ENCODE peak calls at places on chromosomes 6 and 20, in eight cellular contexts. One of them, this sample, is unnamed.
A peak's percentile ranks its signal among the peaks of the same experiment; 100 is the strongest.

GRCh38 chr6:134007077-134007476 is 45.3 kb downstream of the SLC2A12 start:
- DNase-seq in NCI-H1436: peak; percentile 25
- DNase-seq in mesendoderm: no peak
- DNase-seq in tibial artery: no peak
- DNase-seq in iris pigment epithelial cell: no peak
- DNase-seq in bronchial epithelial cell: no peak
- DNase-seq in nucleus accumbens: no peak
- DNase-seq in HS-27A: no peak
- DNase-seq in this sample: no peak

GRCh38 chr6:32623693-32624092 is 13.5 kb upstream of the HLA-DQA1 start:
- DNase-seq in HS-27A: no peak
- DNase-seq in mesendoderm: no peak
- DNase-seq in tibial artery: no peak
- DNase-seq in nucleus accumbens: no peak
- DNase-seq in iris pigment epithelial cell: no peak
- DNase-seq in NCI-H1436: no peak
- DNase-seq in bronchial epithelial cell: no peak
- DNase-seq in this sample: no peak

GRCh38 chr20:35978041-35978513 is 9.7 kb downstream of the CNBD2 start:
- DNase-seq in tibial artery: no peak
- DNase-seq in nucleus accumbens: no peak
- DNase-seq in bronchial epithelial cell: no peak
- DNase-seq in HS-27A: no peak
- DNase-seq in mesendoderm: no peak
- DNase-seq in NCI-H1436: no peak
- DNase-seq in iris pigment epithelial cell: peak; percentile 50
- DNase-seq in this sample: no peak

GRCh38 chr20:63124092-63124781 is 91.7 kb downstream of the YTHDF1 start:
- DNase-seq in NCI-H1436: no peak
- DNase-seq in bronchial epithelial cell: no peak
- DNase-seq in iris pigment epithelial cell: no peak
- DNase-seq in nucleus accumbens: no peak
- DNase-seq in HS-27A: peak; percentile 7
- DNase-seq in mesendoderm: no peak
- DNase-seq in tibial artery: no peak
- DNase-seq in this sample: peak; percentile 86

GRCh38 chr20:31945790-31946189 is 6.1 kb downstream of the PDRG1 start:
- DNase-seq in iris pigment epithelial cell: no peak
- DNase-seq in HS-27A: no peak
- DNase-seq in bronchial epithelial cell: no peak
- DNase-seq in nucleus accumbens: no peak
- DNase-seq in mesendoderm: no peak
- DNase-seq in tibial artery: no peak
- DNase-seq in NCI-H1436: no peak
- DNase-seq in this sample: no peak

GRCh38 chr20:58192567-58192966 is 35.9 kb downstream of the ANKRD60 start:
- DNase-seq in HS-27A: no peak
- DNase-seq in tibial artery: no peak
- DNase-seq in iris pigment epithelial cell: no peak
- DNase-seq in NCI-H1436: no peak
- DNase-seq in bronchial epithelial cell: no peak
- DNase-seq in nucleus accumbens: no peak
- DNase-seq in mesendoderm: no peak
- DNase-seq in this sample: no peak

GRCh38 chr6:135869857-135870256 is 18.4 kb downstream of the PDE7B start:
- DNase-seq in mesendoderm: no peak
- DNase-seq in NCI-H1436: no peak
- DNase-seq in nucleus accumbens: no peak
- DNase-seq in HS-27A: no peak
- DNase-seq in bronchial epithelial cell: peak; percentile 12
- DNase-seq in tibial artery: no peak
- DNase-seq in iris pigment epithelial cell: no peak
- DNase-seq in this sample: no peak

GRCh38 chr6:32317532-32317931 is 54.2 kb downstream of the TSBP1 start:
- DNase-seq in bronchial epithelial cell: no peak
- DNase-seq in NCI-H1436: no peak
- DNase-seq in tibial artery: no peak
- DNase-seq in iris pigment epithelial cell: no peak
- DNase-seq in nucleus accumbens: no peak
- DNase-seq in mesendoderm: no peak
- DNase-seq in HS-27A: no peak
- DNase-seq in this sample: no peak

GRCh38 chr20:1912056-1912455 is 16.8 kb downstream of the SIRPA start:
- DNase-seq in nucleus accumbens: no peak
- DNase-seq in iris pigment epithelial cell: no peak
- DNase-seq in NCI-H1436: no peak
- DNase-seq in mesendoderm: no peak
- DNase-seq in bronchial epithelial cell: peak; percentile 52
- DNase-seq in HS-27A: no peak
- DNase-seq in tibial artery: no peak
- DNase-seq in this sample: no peak

GRCh38 chr6:107447663-107448216 is 11.6 kb downstream of the PDSS2 start:
- DNase-seq in iris pigment epithelial cell: no peak
- DNase-seq in nucleus accumbens: no peak
- DNase-seq in tibial artery: no peak
- DNase-seq in HS-27A: no peak
- DNase-seq in mesendoderm: peak; percentile 8
- DNase-seq in bronchial epithelial cell: no peak
- DNase-seq in NCI-H1436: no peak
- DNase-seq in this sample: no peak

GRCh38 chr20:3631534-3631933 is 31.7 kb downstream of the GFRA4 start:
- DNase-seq in tibial artery: no peak
- DNase-seq in HS-27A: no peak
- DNase-seq in bronchial epithelial cell: no peak
- DNase-seq in NCI-H1436: no peak
- DNase-seq in iris pigment epithelial cell: no peak
- DNase-seq in nucleus accumbens: no peak
- DNase-seq in mesendoderm: no peak
- DNase-seq in this sample: no peak

GRCh38 chr6:159422041-159422984 is 253.1 kb downstream of the FNDC1 start:
- DNase-seq in iris pigment epithelial cell: no peak
- DNase-seq in HS-27A: peak; percentile 38
- DNase-seq in tibial artery: no peak
- DNase-seq in nucleus accumbens: no peak
- DNase-seq in NCI-H1436: no peak
- DNase-seq in bronchial epithelial cell: no peak
- DNase-seq in mesendoderm: peak; percentile 10
- DNase-seq in this sample: no peak

GRCh38 chr6:157982580-157983438 is 1.1 kb downstream of the SYNJ2 start:
- DNase-seq in tibial artery: peak; percentile 44
- DNase-seq in bronchial epithelial cell: no peak
- DNase-seq in iris pigment epithelial cell: peak; percentile 50
- DNase-seq in nucleus accumbens: no peak
- DNase-seq in mesendoderm: peak; percentile 64
- DNase-seq in HS-27A: no peak
- DNase-seq in NCI-H1436: no peak
- DNase-seq in this sample: no peak

GRCh38 chr20:47274449-47275108 is 81.9 kb downstream of the ZMYND8 start:
- DNase-seq in tibial artery: no peak
- DNase-seq in bronchial epithelial cell: peak; percentile 95
- DNase-seq in NCI-H1436: no peak
- DNase-seq in mesendoderm: peak; percentile 35
- DNase-seq in iris pigment epithelial cell: peak; percentile 96
- DNase-seq in HS-27A: peak; percentile 79
- DNase-seq in nucleus accumbens: no peak
- DNase-seq in this sample: peak; percentile 97

GRCh38 chr20:62942456-62942855 is 4.5 kb downstream of the GID8 start:
- DNase-seq in tibial artery: no peak
- DNase-seq in nucleus accumbens: no peak
- DNase-seq in iris pigment epithelial cell: no peak
- DNase-seq in mesendoderm: no peak
- DNase-seq in bronchial epithelial cell: no peak
- DNase-seq in NCI-H1436: no peak
- DNase-seq in HS-27A: no peak
- DNase-seq in this sample: no peak

GRCh38 chr6:108960601-108961000 is 112.4 kb downstream of the ARMC2 start:
- DNase-seq in HS-27A: no peak
- DNase-seq in NCI-H1436: no peak
- DNase-seq in nucleus accumbens: no peak
- DNase-seq in mesendoderm: no peak
- DNase-seq in bronchial epithelial cell: no peak
- DNase-seq in tibial artery: no peak
- DNase-seq in iris pigment epithelial cell: peak; percentile 74
- DNase-seq in this sample: no peak

GRCh38 chr6:52598123-52598823 is 21.4 kb upstream of the TRAM2 start:
- DNase-seq in bronchial epithelial cell: peak; percentile 28
- DNase-seq in nucleus accumbens: no peak
- DNase-seq in HS-27A: no peak
- DNase-seq in tibial artery: peak; percentile 66
- DNase-seq in NCI-H1436: no peak
- DNase-seq in mesendoderm: peak; percentile 96
- DNase-seq in iris pigment epithelial cell: peak; percentile 84
- DNase-seq in this sample: peak; percentile 52

GRCh38 chr6:22826961-22827360 is 257.6 kb downstream of the HDGFL1 start:
- DNase-seq in mesendoderm: no peak
- DNase-seq in HS-27A: peak; percentile 85
- DNase-seq in NCI-H1436: no peak
- DNase-seq in tibial artery: no peak
- DNase-seq in bronchial epithelial cell: peak; percentile 79
- DNase-seq in nucleus accumbens: no peak
- DNase-seq in iris pigment epithelial cell: peak; percentile 59
- DNase-seq in this sample: no peak

GRCh38 chr20:168876-169275 is 11.6 kb downstream of the DEFB127 start:
- DNase-seq in iris pigment epithelial cell: no peak
- DNase-seq in bronchial epithelial cell: no peak
- DNase-seq in nucleus accumbens: no peak
- DNase-seq in NCI-H1436: no peak
- DNase-seq in HS-27A: no peak
- DNase-seq in tibial artery: no peak
- DNase-seq in mesendoderm: no peak
- DNase-seq in this sample: no peak

GRCh38 chr6:27720607-27721580 is 191.3 kb downstream of the OR2B2 start:
- DNase-seq in HS-27A: peak; percentile 79
- DNase-seq in iris pigment epithelial cell: peak; percentile 82
- DNase-seq in tibial artery: no peak
- DNase-seq in NCI-H1436: no peak
- DNase-seq in bronchial epithelial cell: peak; percentile 82
- DNase-seq in nucleus accumbens: no peak
- DNase-seq in mesendoderm: peak; percentile 94
- DNase-seq in this sample: peak; percentile 79

GRCh38 chr6:3825851-3826581 is 23.2 kb upstream of the FAM50B start:
- DNase-seq in bronchial epithelial cell: peak; percentile 96
- DNase-seq in iris pigment epithelial cell: peak; percentile 97
- DNase-seq in tibial artery: peak; percentile 92
- DNase-seq in NCI-H1436: no peak
- DNase-seq in nucleus accumbens: no peak
- DNase-seq in HS-27A: peak; percentile 78
- DNase-seq in mesendoderm: peak; percentile 49
- DNase-seq in this sample: peak; percentile 92

GRCh38 chr20:45336530-45337366 is 11.5 kb downstream of the SDC4 start:
- DNase-seq in iris pigment epithelial cell: peak; percentile 88
- DNase-seq in HS-27A: no peak
- DNase-seq in bronchial epithelial cell: peak; percentile 99
- DNase-seq in nucleus accumbens: no peak
- DNase-seq in tibial artery: peak; percentile 64
- DNase-seq in NCI-H1436: no peak
- DNase-seq in mesendoderm: no peak
- DNase-seq in this sample: peak; percentile 96

GRCh38 chr6:63634630-63635029 is 972 bp upstream of the PHF3 start:
- DNase-seq in HS-27A: no peak
- DNase-seq in mesendoderm: peak; percentile 75
- DNase-seq in NCI-H1436: no peak
- DNase-seq in iris pigment epithelial cell: peak; percentile 45
- DNase-seq in nucleus accumbens: no peak
- DNase-seq in bronchial epithelial cell: no peak
- DNase-seq in tibial artery: no peak
- DNase-seq in this sample: no peak

GRCh38 chr6:100134297-100134696 is 140.3 kb upstream of the MCHR2 start:
- DNase-seq in bronchial epithelial cell: no peak
- DNase-seq in iris pigment epithelial cell: no peak
- DNase-seq in HS-27A: no peak
- DNase-seq in NCI-H1436: no peak
- DNase-seq in tibial artery: no peak
- DNase-seq in mesendoderm: no peak
- DNase-seq in nucleus accumbens: no peak
- DNase-seq in this sample: no peak

GRCh38 chr6:137487947-137488735 is 6.1 kb downstream of the OLIG3 start:
- DNase-seq in nucleus accumbens: no peak
- DNase-seq in NCI-H1436: no peak
- DNase-seq in iris pigment epithelial cell: no peak
- DNase-seq in mesendoderm: peak; percentile 44
- DNase-seq in tibial artery: no peak
- DNase-seq in HS-27A: no peak
- DNase-seq in bronchial epithelial cell: no peak
- DNase-seq in this sample: no peak

This sample was measured in RWPE1.